ENCODE peak calls at places on chromosomes 5 and 9, in ten cellular contexts. X is fibroblast of pulmonary artery; D is psoas muscle; B is lung; W is CD8-positive, alpha-beta T cell; T is GM13976; E is A673; I is fibroblast of the aortic adventitia; G is thoracic aorta; O is neural crest cell. F is an unnamed sample.

GRCh38 chr5:154269414-154269813 is 78.9 kb downstream of the GALNT10 start:
- DNase-seq in X (no peak), D (no peak), B (no peak), W (no peak), T (no peak), E (no peak), I (no peak), G (no peak), O (no peak), F (no peak)

GRCh38 chr5:154767537-154767936 is 12.4 kb downstream of the LARP1 start:
- DNase-seq in X (no peak), D (no peak), B (no peak), W (no peak), T (no peak), E (no peak), I (no peak), G (no peak), O (no peak), F (no peak)

GRCh38 chr5:154446183-154447073 is 631 bp downstream of the SAP30L start:
- DNase-seq in X (peak; percentile 61), D (peak; percentile 68), B (peak; percentile 52), W (peak; percentile 47), T (peak; percentile 72), E (peak; percentile 41), I (peak; percentile 57), G (peak; percentile 22), O (peak; percentile 53), F (peak; percentile 51)

GRCh38 chr5:93604119-93604963 is 21.3 kb downstream of the NR2F1 start:
- DNase-seq in X (no peak), D (peak; percentile 53), B (no peak), W (no peak), T (no peak), E (no peak), I (no peak), G (no peak), O (no peak), F (peak; percentile 54)

GRCh38 chr5:12316812-12317211 is 412.6 kb upstream of the CTNND2 start:
- DNase-seq in X (no peak), D (no peak), B (no peak), W (no peak), T (no peak), E (no peak), I (no peak), G (no peak), O (no peak), F (no peak)

GRCh38 chr5:94304146-94304545 is 314.3 kb downstream of the KIAA0825 start:
- DNase-seq in X (no peak), D (no peak), B (no peak), W (no peak), T (no peak), E (no peak), I (no peak), G (no peak), O (no peak), F (no peak)

GRCh38 chr9:2798423-2798822 is 45.5 kb downstream of the PUM3 start:
- DNase-seq in X (no peak), D (no peak), B (no peak), W (no peak), T (peak; percentile 26), E (no peak), I (no peak), G (no peak), O (no peak), F (no peak)

GRCh38 chr5:162852145-162852544 is 585.2 kb upstream of the CCNG1 start:
- DNase-seq in X (no peak), D (no peak), B (no peak), W (no peak), T (no peak), E (no peak), I (no peak), G (no peak), O (no peak), F (no peak)

GRCh38 chr5:135651156-135651555 is 72.4 kb upstream of the CXCL14 start:
- DNase-seq in X (peak; percentile 2), D (no peak), B (no peak), W (no peak), T (no peak), E (peak; percentile 11), I (no peak), G (no peak), O (no peak), F (no peak)

DNA sequence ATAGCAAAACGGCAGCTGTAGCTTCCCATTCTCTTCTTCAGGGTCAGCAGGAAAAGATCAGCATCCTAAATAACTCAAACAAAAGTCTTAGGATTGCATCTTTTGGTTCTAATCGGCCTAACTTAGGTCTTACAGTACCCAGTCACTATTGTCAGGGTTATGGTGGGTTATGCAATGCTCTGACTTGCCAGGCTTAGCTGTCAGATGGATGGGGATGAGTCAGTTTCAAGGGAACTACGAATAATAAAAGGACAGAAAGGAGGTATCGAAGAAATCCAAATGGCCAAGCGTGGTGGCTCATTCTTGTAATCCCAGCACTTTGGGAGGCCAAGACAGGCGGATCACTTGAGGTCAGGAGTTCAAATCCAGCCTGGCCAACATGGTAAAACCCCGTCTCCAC is 46.5 kb downstream of the PPP1R2B start:
- DNase-seq in X (no peak), D (no peak), B (no peak), W (no peak), T (no peak), E (no peak), I (no peak), G (no peak), O (no peak), F (no peak)
- TF ChIP-seq CTCF in X (no peak), D (no peak), B (no peak), W (no peak), T (no peak), E (no peak), I (no peak), G (no peak), O (no peak), F (no peak)

GRCh38 chr9:120729796-120730195 is 15.5 kb upstream of the MEGF9 start:
- DNase-seq in X (no peak), D (no peak), B (no peak), W (no peak), T (no peak), E (no peak), I (peak; percentile 19), G (no peak), O (no peak), F (no peak)
- TF ChIP-seq CTCF in X (peak; percentile 12), D (no peak), B (no peak), W (no peak), T (peak; percentile 9), E (peak; percentile 46), I (peak; percentile 4), G (no peak), O (peak; percentile 20), F (no peak)

DNA sequence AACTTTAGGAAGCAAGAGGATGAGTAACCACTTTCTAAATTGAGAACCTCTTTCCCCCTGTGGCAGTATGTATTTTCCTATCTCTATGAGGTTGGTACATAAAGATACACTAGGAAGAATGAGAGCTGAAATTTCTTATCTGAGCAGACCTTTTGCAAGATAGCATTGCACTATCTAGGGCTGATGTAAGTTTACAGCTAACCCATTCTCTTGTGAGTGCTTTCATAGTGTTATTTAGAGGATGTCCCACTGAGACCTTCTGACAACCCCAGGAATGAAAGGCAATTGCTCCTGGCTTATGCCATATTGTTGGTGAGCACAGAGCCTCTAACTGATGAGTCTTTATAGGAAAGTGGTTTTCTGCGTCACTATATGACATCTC is 1209.3 kb upstream of the CDH6 start:
- DNase-seq in X (no peak), D (no peak), B (no peak), W (no peak), T (no peak), E (peak; percentile 13), I (no peak), G (no peak), O (no peak), F (no peak)
- TF ChIP-seq CTCF in X (no peak), D (no peak), B (no peak), W (no peak), T (no peak), E (no peak), I (no peak), G (no peak), O (no peak), F (no peak)

GRCh38 chr5:26482817-26483375 is 555.5 kb downstream of the CDH9 start:
- DNase-seq in X (peak; percentile 3), D (no peak), B (peak; percentile 37), W (no peak), T (peak; percentile 57), E (peak; percentile 70), I (no peak), G (no peak), O (peak; percentile 29), F (no peak)
- TF ChIP-seq CTCF in X (peak; percentile 21), D (peak; percentile 9), B (no peak), W (no peak), T (peak; percentile 41), E (peak; percentile 74), I (no peak), G (no peak), O (peak; percentile 72), F (peak; percentile 53)

GRCh38 chr9:88791105-88791805 is 200.0 kb upstream of the S1PR3 start:
- DNase-seq in X (peak; percentile 88), D (no peak), B (no peak), W (no peak), T (no peak), E (peak; percentile 75), I (peak; percentile 98), G (no peak), O (no peak), F (no peak)

GRCh38 chr9:88792502-88792901 is 198.8 kb upstream of the S1PR3 start:
- DNase-seq in X (no peak), D (no peak), B (no peak), W (no peak), T (no peak), E (peak; percentile 68), I (no peak), G (no peak), O (no peak), F (no peak)

GRCh38 chr9:88786291-88787054 is 204.8 kb upstream of the S1PR3 start:
- DNase-seq in X (no peak), D (no peak), B (no peak), W (no peak), T (no peak), E (no peak), I (peak; percentile 54), G (no peak), O (no peak), F (no peak)

GRCh38 chr9:88794100-88794499 is 197.2 kb upstream of the S1PR3 start:
- DNase-seq in X (no peak), D (no peak), B (no peak), W (no peak), T (no peak), E (peak; percentile 96), I (no peak), G (no peak), O (no peak), F (no peak)

DNA sequence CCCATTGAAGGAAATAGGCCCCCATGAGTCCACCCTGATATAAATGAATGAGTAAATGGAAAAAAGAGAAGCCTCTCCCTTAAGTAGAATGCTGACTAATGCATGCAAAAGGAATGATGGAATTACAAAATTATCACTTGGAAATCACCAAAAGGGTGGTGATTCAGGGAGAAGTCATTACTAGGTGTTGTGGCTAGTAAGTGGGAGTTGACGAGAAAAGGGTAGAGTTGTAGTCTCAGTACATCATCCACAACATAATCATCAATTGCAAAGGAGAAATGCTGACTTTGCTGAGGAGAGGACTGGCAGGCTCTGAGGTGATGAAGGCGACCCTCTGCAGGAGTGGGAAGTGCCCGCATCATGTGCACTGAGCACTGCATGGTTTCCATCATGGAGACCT is 201.5 kb upstream of the S1PR3 start:
- DNase-seq in X (peak; percentile 41), D (no peak), B (no peak), W (no peak), T (no peak), E (no peak), I (peak; percentile 82), G (no peak), O (no peak), F (no peak)
- TF ChIP-seq CTCF in X (no peak), D (no peak), B (no peak), W (no peak), T (no peak), E (no peak), I (no peak), G (no peak), O (no peak), F (no peak)

GRCh38 chr5:139658501-139658927 is 10.4 kb downstream of the CXXC5 start:
- DNase-seq in X (no peak), D (peak; percentile 83), B (no peak), W (no peak), T (no peak), E (peak; percentile 84), I (peak; percentile 57), G (no peak), O (no peak), F (no peak)
- TF ChIP-seq CTCF in X (no peak), D (no peak), B (no peak), W (no peak), T (no peak), E (no peak), I (peak; percentile 30), G (peak; percentile 39), O (no peak), F (no peak)